ENCODE peak calls at places on chromosomes 3 and 15, in four cellular contexts. N is adrenal gland, Q is caudate nucleus, R is GM12878. G is an unnamed sample.

GRCh38 chr15:91561371-91562100 is 292.0 kb upstream of the SLCO3A1 start:
- DNase-seq in N (no peak), Q (no peak), R (no peak), G (no peak)

GRCh38 chr15:58420579-58421043 is 11.2 kb upstream of the LIPC start:
- DNase-seq in N (no peak), Q (no peak), R (peak), G (no peak)

GRCh38 chr15:41713047-41713446 is 52.8 kb downstream of the MGA start:
- DNase-seq in N (no peak), Q (no peak), R (no peak), G (no peak)

GRCh38 chr3:114879059-114880031 is 267.7 kb downstream of the ZBTB20 start:
- DNase-seq in N (peak), Q (no peak), R (peak), G (peak)

GRCh38 chr3:184336484-184337230 is 743 bp upstream of the FAM131A start:
- DNase-seq in N (peak), Q (no peak), R (no peak), G (no peak)

GRCh38 chr3:15471861-15472260 is 44.5 kb downstream of the EAF1 start:
- DNase-seq in N (no peak), Q (no peak), R (no peak), G (no peak)

GRCh38 chr3:183515968-183516851 is 39.3 kb downstream of the KLHL6 start:
- DNase-seq in N (no peak), Q (no peak), R (peak), G (no peak)

GRCh38 chr15:75235760-75236729 is 22.1 kb upstream of the GOLGA6C start:
- DNase-seq in N (no peak), Q (no peak), R (no peak), G (no peak)

GRCh38 chr3:9715764-9716437 is 12.3 kb downstream of the CPNE9 start:
- DNase-seq in N (peak), Q (no peak), R (no peak), G (peak)

GRCh38 chr3:29186131-29186599 is 94.7 kb upstream of the RBMS3 start:
- DNase-seq in N (no peak), Q (no peak), R (no peak), G (peak)

GRCh38 chr3:120147072-120147871 is 53.0 kb upstream of the GSK3B start:
- DNase-seq in N (no peak), Q (no peak), R (no peak), G (no peak)

GRCh38 chr3:143576568-143577270 is 271.5 kb downstream of the SLC9A9 start:
- DNase-seq in N (no peak), Q (no peak), R (no peak), G (no peak)

GRCh38 chr3:153439780-153440179 is 277.8 kb downstream of the RAP2B start:
- DNase-seq in N (no peak), Q (no peak), R (no peak), G (no peak)

GRCh38 chr15:83248944-83249343 is 35.5 kb downstream of the BNC1 start:
- DNase-seq in N (no peak), Q (no peak), R (no peak), G (no peak)

GRCh38 chr3:195012100-195012499 is 258.9 kb downstream of the XXYLT1 start:
- DNase-seq in N (no peak), Q (no peak), R (no peak), G (no peak)

GRCh38 chr3:128226794-128227399 is 73.6 kb downstream of the EEFSEC start:
- DNase-seq in N (peak), Q (no peak), R (no peak), G (peak)

GRCh38 chr3:129003578-129004112 is 2.5 kb downstream of the EFCC1 start:
- DNase-seq in N (no peak), Q (no peak), R (no peak), G (peak)

GRCh38 chr3:106913111-106913698 is 464.0 kb upstream of the CCDC54 start:
- DNase-seq in N (no peak), Q (no peak), R (no peak), G (no peak)

GRCh38 chr3:188812198-188812597 is 359.6 kb upstream of the TPRG1 start:
- DNase-seq in N (no peak), Q (no peak), R (no peak), G (no peak)

GRCh38 chr3:170320471-170321121 is 36.9 kb upstream of the SKIL start:
- DNase-seq in N (no peak), Q (no peak), R (no peak), G (no peak)

GRCh38 chr15:87354661-87355410 is 901.7 kb downstream of the NTRK3 start:
- DNase-seq in N (no peak), Q (no peak), R (no peak), G (no peak)

GRCh38 chr15:43370310-43370974 is 401 bp downstream of the ZSCAN29 start:
- DNase-seq in N (peak), Q (no peak), R (no peak), G (no peak)

GRCh38 chr3:52532517-52532837 is 1.2 kb downstream of the NT5DC2 start:
- DNase-seq in N (peak), Q (no peak), R (no peak), G (no peak)

GRCh38 chr3:10703875-10704274 is 112.2 kb upstream of the SLC6A11 start:
- DNase-seq in N (no peak), Q (no peak), R (no peak), G (peak)

GRCh38 chr3:98185180-98185579 is 18.7 kb downstream of the OR5H15 start:
- DNase-seq in N (no peak), Q (no peak), R (no peak), G (peak)

GRCh38 chr3:124409650-124410275 is 320.5 kb upstream of the UMPS start:
- DNase-seq in N (no peak), Q (no peak), R (no peak), G (no peak)

GRCh38 chr3:12175844-12176453 is 17.2 kb upstream of the TIMP4 start:
- DNase-seq in N (peak), Q (no peak), R (no peak), G (peak)

GRCh38 chr3:49378249-49378899 is 20.2 kb upstream of the GPX1 start:
- DNase-seq in N (peak), Q (no peak), R (no peak), G (no peak)

GRCh38 chr3:28726840-28727239 is 378.2 kb upstream of the AZI2 start:
- DNase-seq in N (peak), Q (no peak), R (peak), G (peak)